ENCODE peak calls at places on chromosomes 7 and 10, in six cellular contexts. One of them, this sample, is unnamed.

GRCh38 chr7:44215531-44215930 is 14.8 kb downstream of the YKT6 start:
- DNase-seq in A549: no peak
- DNase-seq in HepG2: no peak
- DNase-seq in ovary: no peak
- DNase-seq in upper lobe of left lung: peak
- DNase-seq in stomach: no peak
- DNase-seq in this sample: no peak

GRCh38 chr10:13390604-13391522 is 42.8 kb upstream of the SEPHS1 start:
- DNase-seq in HepG2: no peak
- DNase-seq in ovary: no peak
- DNase-seq in upper lobe of left lung: peak
- DNase-seq in A549: no peak
- DNase-seq in stomach: no peak
- DNase-seq in this sample: no peak

GRCh38 chr7:38179719-38180333 is 1.8 kb downstream of the STARD3NL start:
- DNase-seq in ovary: no peak
- DNase-seq in stomach: no peak
- DNase-seq in upper lobe of left lung: no peak
- DNase-seq in HepG2: no peak
- DNase-seq in A549: no peak
- DNase-seq in this sample: no peak

GRCh38 chr7:1856966-1857441 is 186.9 kb downstream of the ELFN1 start:
- DNase-seq in A549: no peak
- DNase-seq in upper lobe of left lung: no peak
- DNase-seq in stomach: no peak
- DNase-seq in HepG2: no peak
- DNase-seq in ovary: no peak
- DNase-seq in this sample: no peak

GRCh38 chr7:134441264-134441663 is 17.6 kb downstream of the AKR1B1 start:
- DNase-seq in ovary: no peak
- DNase-seq in A549: no peak
- DNase-seq in upper lobe of left lung: no peak
- DNase-seq in stomach: no peak
- DNase-seq in HepG2: no peak
- DNase-seq in this sample: no peak

GRCh38 chr10:92590623-92591549 is 2.0 kb upstream of the KIF11 start:
- DNase-seq in stomach: no peak
- DNase-seq in ovary: peak
- DNase-seq in upper lobe of left lung: peak
- DNase-seq in A549: peak
- DNase-seq in HepG2: peak
- DNase-seq in this sample: no peak

GRCh38 chr7:44470628-44471245 is 19.7 kb downstream of the NUDCD3 start:
- DNase-seq in ovary: no peak
- DNase-seq in upper lobe of left lung: no peak
- DNase-seq in HepG2: peak
- DNase-seq in A549: no peak
- DNase-seq in stomach: no peak
- DNase-seq in this sample: no peak

GRCh38 chr7:8422177-8422576 is 11.2 kb upstream of the NXPH1 start:
- DNase-seq in A549: no peak
- DNase-seq in stomach: no peak
- DNase-seq in upper lobe of left lung: no peak
- DNase-seq in ovary: no peak
- DNase-seq in HepG2: no peak
- DNase-seq in this sample: no peak

GRCh38 chr7:37510043-37510634 is 61.5 kb upstream of the ELMO1 start:
- DNase-seq in ovary: no peak
- DNase-seq in upper lobe of left lung: no peak
- DNase-seq in stomach: no peak
- DNase-seq in HepG2: peak
- DNase-seq in A549: peak
- DNase-seq in this sample: no peak

GRCh38 chr10:78805176-78805575 is 263.6 kb upstream of the ZMIZ1 start:
- DNase-seq in ovary: peak
- DNase-seq in HepG2: no peak
- DNase-seq in A549: no peak
- DNase-seq in upper lobe of left lung: peak
- DNase-seq in stomach: peak
- DNase-seq in this sample: no peak

GRCh38 chr10:125523347-125523746 is 159.6 kb downstream of the TEX36 start:
- DNase-seq in A549: no peak
- DNase-seq in HepG2: no peak
- DNase-seq in stomach: no peak
- DNase-seq in upper lobe of left lung: no peak
- DNase-seq in ovary: no peak
- DNase-seq in this sample: peak

GRCh38 chr7:47584128-47584865 is 2.4 kb upstream of the TNS3 start:
- DNase-seq in stomach: no peak
- DNase-seq in ovary: peak
- DNase-seq in A549: no peak
- DNase-seq in HepG2: no peak
- DNase-seq in upper lobe of left lung: no peak
- DNase-seq in this sample: no peak

GRCh38 chr10:21732067-21732772 is 198.2 kb downstream of the MLLT10 start:
- DNase-seq in HepG2: peak
- DNase-seq in ovary: peak
- DNase-seq in upper lobe of left lung: peak
- DNase-seq in stomach: no peak
- DNase-seq in A549: peak
- DNase-seq in this sample: no peak

GRCh38 chr10:29648983-29649268 is 14.2 kb upstream of the SVIL start:
- DNase-seq in stomach: no peak
- DNase-seq in HepG2: peak
- DNase-seq in A549: no peak
- DNase-seq in ovary: peak
- DNase-seq in upper lobe of left lung: no peak
- DNase-seq in this sample: no peak

GRCh38 chr10:30189254-30189583 is 129.8 kb upstream of the JCAD start:
- DNase-seq in stomach: no peak
- DNase-seq in HepG2: peak
- DNase-seq in upper lobe of left lung: no peak
- DNase-seq in A549: no peak
- DNase-seq in ovary: no peak
- DNase-seq in this sample: no peak

DNA sequence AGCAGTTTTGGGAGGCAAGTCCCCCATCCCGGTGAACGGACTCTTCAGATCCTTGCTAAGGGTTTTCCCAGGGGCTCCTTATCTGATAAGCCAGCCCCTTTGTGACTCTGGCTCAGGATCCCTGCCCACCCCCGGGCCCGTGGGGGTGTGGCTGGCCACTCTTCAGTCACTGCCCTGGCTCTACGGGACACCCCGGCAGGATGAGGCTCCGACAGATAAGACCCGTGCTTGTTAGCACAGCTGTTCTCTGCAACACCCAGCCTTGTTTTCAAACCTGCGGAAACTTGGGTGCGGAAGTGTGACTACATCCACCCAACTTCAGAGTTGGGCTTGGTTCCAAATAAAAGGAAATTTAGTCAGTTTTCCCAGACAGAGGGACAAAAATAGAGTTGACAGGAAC is 66.7 kb upstream of the PODXL start:
- DNase-seq in A549: no peak
- DNase-seq in upper lobe of left lung: peak
- DNase-seq in ovary: peak
- DNase-seq in stomach: no peak
- DNase-seq in HepG2: no peak
- DNase-seq in this sample: no peak
- TF ChIP-seq EP300 in A549: no peak
- TF ChIP-seq EP300 in upper lobe of left lung: peak
- TF ChIP-seq EP300 in ovary: no peak
- TF ChIP-seq EP300 in stomach: no peak
- TF ChIP-seq EP300 in HepG2: no peak
- TF ChIP-seq EP300 in this sample: no peak

GRCh38 chr7:152674860-152675760 is 831 bp downstream of the XRCC2 start:
- DNase-seq in HepG2: peak
- DNase-seq in ovary: no peak
- DNase-seq in A549: peak
- DNase-seq in stomach: no peak
- DNase-seq in upper lobe of left lung: no peak
- DNase-seq in this sample: no peak

GRCh38 chr7:152678133-152678645 is 2.2 kb upstream of the XRCC2 start:
- DNase-seq in ovary: no peak
- DNase-seq in A549: no peak
- DNase-seq in stomach: no peak
- DNase-seq in HepG2: no peak
- DNase-seq in upper lobe of left lung: peak
- DNase-seq in this sample: no peak

GRCh38 chr7:152672626-152673025 is 3.3 kb downstream of the XRCC2 start:
- DNase-seq in ovary: no peak
- DNase-seq in stomach: no peak
- DNase-seq in A549: no peak
- DNase-seq in HepG2: no peak
- DNase-seq in upper lobe of left lung: no peak
- DNase-seq in this sample: no peak

GRCh38 chr7:152673902-152674301 is 2.0 kb downstream of the XRCC2 start:
- DNase-seq in ovary: no peak
- DNase-seq in HepG2: no peak
- DNase-seq in stomach: no peak
- DNase-seq in upper lobe of left lung: peak
- DNase-seq in A549: no peak
- DNase-seq in this sample: no peak

DNA sequence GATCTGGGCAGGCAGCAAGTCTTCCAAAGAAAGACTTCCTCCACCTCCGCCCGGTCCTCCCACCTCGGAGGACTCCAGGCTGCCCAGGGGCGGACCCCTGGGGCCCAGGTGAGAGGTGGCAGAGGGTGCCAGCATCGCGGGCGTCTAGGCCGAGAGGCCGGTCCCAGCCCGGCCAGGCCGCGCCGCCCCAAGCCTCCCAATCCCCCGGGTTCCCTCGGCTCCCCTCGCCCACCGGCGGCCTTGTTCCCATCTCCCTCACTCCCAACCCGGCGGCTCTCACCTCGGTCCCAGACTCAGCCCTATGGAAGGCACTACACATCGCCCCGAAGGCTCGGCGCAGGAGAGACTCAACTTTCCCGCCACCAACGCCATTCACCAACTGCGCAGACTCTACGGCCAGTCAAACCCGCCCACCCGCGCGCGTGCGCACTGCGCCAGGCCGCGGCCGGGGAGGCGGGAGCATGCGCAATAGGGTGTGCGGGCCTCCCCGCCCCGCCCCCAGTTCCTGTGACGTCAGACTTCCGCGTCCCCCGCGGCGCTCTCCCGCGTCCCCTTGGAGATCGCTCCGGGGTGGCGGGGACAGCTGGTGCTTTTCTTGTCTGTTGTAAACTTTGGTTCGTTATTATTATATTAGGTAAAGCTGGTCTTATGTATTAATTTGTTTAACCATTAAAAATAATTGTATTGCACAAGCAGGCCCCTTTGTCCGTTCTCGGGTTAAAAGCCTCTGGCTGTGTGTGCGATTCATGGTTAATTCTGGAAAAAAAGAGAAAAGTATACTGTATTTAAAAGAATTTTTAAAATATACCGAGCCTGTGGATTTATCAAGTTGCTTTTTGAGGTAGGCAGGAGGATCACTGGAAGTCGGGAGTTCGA is at the start of gene XRCC2:
- DNase-seq in ovary: peak
- DNase-seq in stomach: peak
- DNase-seq in A549: peak
- DNase-seq in upper lobe of left lung: peak
- DNase-seq in HepG2: peak
- DNase-seq in this sample: peak
- TF ChIP-seq POLR2A in ovary: peak
- TF ChIP-seq POLR2A in stomach: no peak
- TF ChIP-seq POLR2A in A549: peak
- TF ChIP-seq POLR2A in upper lobe of left lung: peak
- TF ChIP-seq POLR2A in HepG2: peak
- TF ChIP-seq POLR2A in this sample: peak

GRCh38 chr7:24912424-24912823 is 67.6 kb downstream of the OSBPL3 start:
- DNase-seq in stomach: no peak
- DNase-seq in A549: no peak
- DNase-seq in HepG2: no peak
- DNase-seq in ovary: no peak
- DNase-seq in upper lobe of left lung: no peak
- DNase-seq in this sample: no peak

GRCh38 chr7:24910551-24911212 is 69.3 kb downstream of the OSBPL3 start:
- DNase-seq in ovary: no peak
- DNase-seq in HepG2: no peak
- DNase-seq in stomach: no peak
- DNase-seq in A549: no peak
- DNase-seq in upper lobe of left lung: no peak
- DNase-seq in this sample: no peak

GRCh38 chr7:24912874-24913514 is 67.0 kb downstream of the OSBPL3 start:
- DNase-seq in HepG2: no peak
- DNase-seq in ovary: no peak
- DNase-seq in stomach: peak
- DNase-seq in upper lobe of left lung: no peak
- DNase-seq in A549: no peak
- DNase-seq in this sample: no peak

GRCh38 chr7:24908757-24909156 is 71.2 kb downstream of the OSBPL3 start:
- DNase-seq in upper lobe of left lung: no peak
- DNase-seq in ovary: no peak
- DNase-seq in A549: no peak
- DNase-seq in stomach: no peak
- DNase-seq in HepG2: no peak
- DNase-seq in this sample: no peak

DNA sequence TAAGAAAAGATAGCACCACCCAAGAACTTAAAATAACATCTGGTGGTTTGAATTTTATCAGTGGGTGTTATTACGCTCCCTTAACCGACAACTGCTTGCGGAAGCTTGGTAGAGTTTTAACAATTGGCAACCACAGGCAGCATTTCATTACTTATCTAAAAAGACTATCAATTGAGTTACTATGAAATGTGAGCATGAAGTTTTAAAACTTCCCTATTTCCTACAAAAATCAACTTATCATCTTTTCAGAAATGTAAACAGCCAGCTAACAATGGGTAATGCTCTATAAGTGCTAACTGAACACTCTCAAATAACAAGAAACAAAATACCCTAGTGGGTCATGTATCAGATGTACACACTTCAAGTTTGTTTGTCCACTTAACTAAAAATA is 68.8 kb downstream of the OSBPL3 start:
- DNase-seq in A549: no peak
- DNase-seq in HepG2: no peak
- DNase-seq in stomach: no peak
- DNase-seq in upper lobe of left lung: no peak
- DNase-seq in ovary: no peak
- DNase-seq in this sample: no peak
- TF ChIP-seq EP300 in A549: no peak
- TF ChIP-seq EP300 in HepG2: no peak
- TF ChIP-seq EP300 in stomach: no peak
- TF ChIP-seq EP300 in upper lobe of left lung: no peak
- TF ChIP-seq EP300 in ovary: no peak
- TF ChIP-seq EP300 in this sample: no peak

GRCh38 chr7:141551773-141552162 is 558 bp downstream of the AGK start:
- DNase-seq in ovary: no peak
- DNase-seq in HepG2: no peak
- DNase-seq in A549: no peak
- DNase-seq in stomach: no peak
- DNase-seq in upper lobe of left lung: no peak
- DNase-seq in this sample: no peak

GRCh38 chr7:141549582-141549981 is 1.6 kb upstream of the AGK start:
- DNase-seq in ovary: no peak
- DNase-seq in upper lobe of left lung: no peak
- DNase-seq in stomach: no peak
- DNase-seq in A549: no peak
- DNase-seq in HepG2: no peak
- DNase-seq in this sample: no peak

GRCh38 chr7:141550694-141551079 is 523 bp upstream of the AGK start:
- DNase-seq in upper lobe of left lung: no peak
- DNase-seq in HepG2: no peak
- DNase-seq in ovary: no peak
- DNase-seq in A549: peak
- DNase-seq in stomach: no peak
- DNase-seq in this sample: no peak

GRCh38 chr7:141551080-141551772 is at the start of gene AGK:
- DNase-seq in upper lobe of left lung: peak
- DNase-seq in ovary: peak
- DNase-seq in HepG2: peak
- DNase-seq in A549: peak
- DNase-seq in stomach: peak
- DNase-seq in this sample: no peak
- TF ChIP-seq POLR2A in upper lobe of left lung: no peak
- TF ChIP-seq POLR2A in ovary: no peak
- TF ChIP-seq POLR2A in HepG2: peak
- TF ChIP-seq POLR2A in A549: peak
- TF ChIP-seq POLR2A in stomach: no peak
- TF ChIP-seq POLR2A in this sample: no peak